ENCODE peak calls at places on chromosomes 7 and 10, in ten cellular contexts. One of them, this sample, is unnamed.

GRCh38 chr7:71131256-71131752 is 640 bp upstream of the GALNT17 start:
- DNase-seq in HL-60: no peak
- DNase-seq in testis: peak; percentile 83
- DNase-seq in fibroblast of lung: peak; percentile 44
- DNase-seq in fibroblast of pulmonary artery: no peak
- DNase-seq in OCI-LY7: no peak
- DNase-seq in upper lobe of right lung: peak; percentile 67
- DNase-seq in left ventricle myocardium inferior: peak; percentile 33
- DNase-seq in heart right ventricle: peak; percentile 27
- DNase-seq in CD8-positive, alpha-beta T cell: no peak
- DNase-seq in this sample: no peak

GRCh38 chr10:8173243-8173865 is 118.9 kb downstream of the GATA3 start:
- DNase-seq in CD8-positive, alpha-beta T cell: no peak
- DNase-seq in testis: no peak
- DNase-seq in left ventricle myocardium inferior: no peak
- DNase-seq in OCI-LY7: no peak
- DNase-seq in fibroblast of pulmonary artery: no peak
- DNase-seq in fibroblast of lung: no peak
- DNase-seq in heart right ventricle: no peak
- DNase-seq in upper lobe of right lung: no peak
- DNase-seq in HL-60: no peak
- DNase-seq in this sample: no peak

GRCh38 chr7:69803699-69804516 is 205.6 kb downstream of the AUTS2 start:
- DNase-seq in upper lobe of right lung: no peak
- DNase-seq in fibroblast of lung: no peak
- DNase-seq in CD8-positive, alpha-beta T cell: no peak
- DNase-seq in fibroblast of pulmonary artery: no peak
- DNase-seq in left ventricle myocardium inferior: no peak
- DNase-seq in testis: no peak
- DNase-seq in HL-60: no peak
- DNase-seq in heart right ventricle: no peak
- DNase-seq in OCI-LY7: peak; percentile 76
- DNase-seq in this sample: no peak

GRCh38 chr10:26665080-26666048 is 32.1 kb upstream of the PDSS1 start:
- DNase-seq in upper lobe of right lung: no peak
- DNase-seq in testis: no peak
- DNase-seq in CD8-positive, alpha-beta T cell: no peak
- DNase-seq in OCI-LY7: no peak
- DNase-seq in heart right ventricle: no peak
- DNase-seq in left ventricle myocardium inferior: no peak
- DNase-seq in HL-60: no peak
- DNase-seq in fibroblast of lung: no peak
- DNase-seq in fibroblast of pulmonary artery: no peak
- DNase-seq in this sample: no peak

GRCh38 chr10:25300073-25300472 is 125.3 kb downstream of the GPR158 start:
- DNase-seq in testis: no peak
- DNase-seq in left ventricle myocardium inferior: no peak
- DNase-seq in OCI-LY7: no peak
- DNase-seq in CD8-positive, alpha-beta T cell: no peak
- DNase-seq in heart right ventricle: no peak
- DNase-seq in fibroblast of pulmonary artery: no peak
- DNase-seq in HL-60: no peak
- DNase-seq in upper lobe of right lung: no peak
- DNase-seq in fibroblast of lung: no peak
- DNase-seq in this sample: no peak

GRCh38 chr7:5469375-5470166 is 45.9 kb upstream of the TNRC18 start:
- DNase-seq in fibroblast of lung: no peak
- DNase-seq in testis: no peak
- DNase-seq in HL-60: no peak
- DNase-seq in left ventricle myocardium inferior: no peak
- DNase-seq in CD8-positive, alpha-beta T cell: no peak
- DNase-seq in heart right ventricle: no peak
- DNase-seq in upper lobe of right lung: no peak
- DNase-seq in fibroblast of pulmonary artery: no peak
- DNase-seq in OCI-LY7: no peak
- DNase-seq in this sample: no peak

GRCh38 chr7:100171087-100171681 is 2.8 kb upstream of the GAL3ST4 start:
- DNase-seq in testis: peak; percentile 33
- DNase-seq in fibroblast of pulmonary artery: no peak
- DNase-seq in OCI-LY7: peak; percentile 38
- DNase-seq in left ventricle myocardium inferior: no peak
- DNase-seq in upper lobe of right lung: peak; percentile 67
- DNase-seq in fibroblast of lung: no peak
- DNase-seq in heart right ventricle: no peak
- DNase-seq in CD8-positive, alpha-beta T cell: peak; percentile 38
- DNase-seq in HL-60: no peak
- DNase-seq in this sample: no peak

GRCh38 chr7:127786184-127786583 is 134.2 kb downstream of the SND1 start:
- DNase-seq in upper lobe of right lung: no peak
- DNase-seq in CD8-positive, alpha-beta T cell: no peak
- DNase-seq in fibroblast of lung: peak; percentile 72
- DNase-seq in left ventricle myocardium inferior: no peak
- DNase-seq in fibroblast of pulmonary artery: peak; percentile 52
- DNase-seq in OCI-LY7: no peak
- DNase-seq in testis: no peak
- DNase-seq in HL-60: no peak
- DNase-seq in heart right ventricle: no peak
- DNase-seq in this sample: no peak

GRCh38 chr10:2968401-2968800 is 98.9 kb upstream of the PFKP start:
- DNase-seq in HL-60: no peak
- DNase-seq in fibroblast of lung: peak; percentile 89
- DNase-seq in fibroblast of pulmonary artery: no peak
- DNase-seq in CD8-positive, alpha-beta T cell: no peak
- DNase-seq in OCI-LY7: no peak
- DNase-seq in upper lobe of right lung: no peak
- DNase-seq in testis: no peak
- DNase-seq in heart right ventricle: no peak
- DNase-seq in left ventricle myocardium inferior: no peak
- DNase-seq in this sample: peak; percentile 63

GRCh38 chr10:112446055-112446854 is 459 bp downstream of the ZDHHC6 start:
- DNase-seq in testis: no peak
- DNase-seq in left ventricle myocardium inferior: no peak
- DNase-seq in fibroblast of pulmonary artery: peak; percentile 15
- DNase-seq in upper lobe of right lung: no peak
- DNase-seq in OCI-LY7: peak; percentile 8
- DNase-seq in fibroblast of lung: peak; percentile 37
- DNase-seq in CD8-positive, alpha-beta T cell: no peak
- DNase-seq in HL-60: no peak
- DNase-seq in heart right ventricle: no peak
- DNase-seq in this sample: no peak

GRCh38 chr7:11831727-11832495 is at the start of gene THSD7A:
- DNase-seq in fibroblast of lung: peak; percentile 66
- DNase-seq in HL-60: no peak
- DNase-seq in OCI-LY7: no peak
- DNase-seq in left ventricle myocardium inferior: peak; percentile 42
- DNase-seq in testis: peak; percentile 37
- DNase-seq in CD8-positive, alpha-beta T cell: no peak
- DNase-seq in fibroblast of pulmonary artery: peak; percentile 65
- DNase-seq in upper lobe of right lung: peak; percentile 81
- DNase-seq in heart right ventricle: peak; percentile 23
- DNase-seq in this sample: peak; percentile 36

GRCh38 chr7:151091431-151091830 is 5.2 kb downstream of the AGAP3 start:
- DNase-seq in left ventricle myocardium inferior: no peak
- DNase-seq in OCI-LY7: peak; percentile 42
- DNase-seq in upper lobe of right lung: no peak
- DNase-seq in fibroblast of lung: no peak
- DNase-seq in fibroblast of pulmonary artery: no peak
- DNase-seq in heart right ventricle: no peak
- DNase-seq in HL-60: no peak
- DNase-seq in testis: no peak
- DNase-seq in CD8-positive, alpha-beta T cell: no peak
- DNase-seq in this sample: peak; percentile 34

GRCh38 chr7:79282051-79282694 is 171.3 kb downstream of the MAGI2 start:
- DNase-seq in fibroblast of lung: peak; percentile 71
- DNase-seq in OCI-LY7: no peak
- DNase-seq in heart right ventricle: peak; percentile 6
- DNase-seq in testis: peak; percentile 33
- DNase-seq in HL-60: no peak
- DNase-seq in upper lobe of right lung: no peak
- DNase-seq in CD8-positive, alpha-beta T cell: no peak
- DNase-seq in fibroblast of pulmonary artery: peak; percentile 81
- DNase-seq in left ventricle myocardium inferior: no peak
- DNase-seq in this sample: peak; percentile 91

GRCh38 chr7:128042027-128042426 is 10.8 kb upstream of the LRRC4 start:
- DNase-seq in upper lobe of right lung: no peak
- DNase-seq in left ventricle myocardium inferior: no peak
- DNase-seq in fibroblast of pulmonary artery: no peak
- DNase-seq in CD8-positive, alpha-beta T cell: no peak
- DNase-seq in OCI-LY7: no peak
- DNase-seq in HL-60: no peak
- DNase-seq in heart right ventricle: no peak
- DNase-seq in testis: no peak
- DNase-seq in fibroblast of lung: no peak
- DNase-seq in this sample: no peak

GRCh38 chr7:103796296-103796962 is 193.0 kb downstream of the RELN start:
- DNase-seq in fibroblast of lung: no peak
- DNase-seq in fibroblast of pulmonary artery: no peak
- DNase-seq in heart right ventricle: no peak
- DNase-seq in HL-60: no peak
- DNase-seq in CD8-positive, alpha-beta T cell: no peak
- DNase-seq in testis: no peak
- DNase-seq in left ventricle myocardium inferior: no peak
- DNase-seq in upper lobe of right lung: no peak
- DNase-seq in OCI-LY7: no peak
- DNase-seq in this sample: no peak

GRCh38 chr7:7134036-7134435 is 48.3 kb upstream of the C1GALT1 start:
- DNase-seq in testis: no peak
- DNase-seq in fibroblast of lung: no peak
- DNase-seq in upper lobe of right lung: no peak
- DNase-seq in CD8-positive, alpha-beta T cell: no peak
- DNase-seq in heart right ventricle: no peak
- DNase-seq in left ventricle myocardium inferior: no peak
- DNase-seq in fibroblast of pulmonary artery: no peak
- DNase-seq in OCI-LY7: no peak
- DNase-seq in HL-60: no peak
- DNase-seq in this sample: no peak

GRCh38 chr10:79241629-79241989 is 105.7 kb upstream of the PPIF start:
- DNase-seq in left ventricle myocardium inferior: no peak
- DNase-seq in upper lobe of right lung: no peak
- DNase-seq in testis: no peak
- DNase-seq in CD8-positive, alpha-beta T cell: no peak
- DNase-seq in OCI-LY7: no peak
- DNase-seq in HL-60: no peak
- DNase-seq in heart right ventricle: no peak
- DNase-seq in fibroblast of pulmonary artery: no peak
- DNase-seq in fibroblast of lung: no peak
- DNase-seq in this sample: no peak
- H3K4me3 ChIP-seq in left ventricle myocardium inferior: peak overlapping the region; percentile 70
- H3K4me3 ChIP-seq in upper lobe of right lung: peak overlapping the region; percentile 58
- H3K4me3 ChIP-seq in testis: no peak overlapping the region
- H3K4me3 ChIP-seq in CD8-positive, alpha-beta T cell: peak overlapping the region; percentile 26
- H3K4me3 ChIP-seq in OCI-LY7: peak overlapping the region; percentile 76
- H3K4me3 ChIP-seq in HL-60: peak overlapping the region; percentile 54
- H3K4me3 ChIP-seq in heart right ventricle: peak overlapping the region; percentile 69
- H3K4me3 ChIP-seq in fibroblast of pulmonary artery: no peak overlapping the region
- H3K4me3 ChIP-seq in fibroblast of lung: no peak overlapping the region
- H3K4me3 ChIP-seq in this sample: peak overlapping the region; percentile 56

DNA sequence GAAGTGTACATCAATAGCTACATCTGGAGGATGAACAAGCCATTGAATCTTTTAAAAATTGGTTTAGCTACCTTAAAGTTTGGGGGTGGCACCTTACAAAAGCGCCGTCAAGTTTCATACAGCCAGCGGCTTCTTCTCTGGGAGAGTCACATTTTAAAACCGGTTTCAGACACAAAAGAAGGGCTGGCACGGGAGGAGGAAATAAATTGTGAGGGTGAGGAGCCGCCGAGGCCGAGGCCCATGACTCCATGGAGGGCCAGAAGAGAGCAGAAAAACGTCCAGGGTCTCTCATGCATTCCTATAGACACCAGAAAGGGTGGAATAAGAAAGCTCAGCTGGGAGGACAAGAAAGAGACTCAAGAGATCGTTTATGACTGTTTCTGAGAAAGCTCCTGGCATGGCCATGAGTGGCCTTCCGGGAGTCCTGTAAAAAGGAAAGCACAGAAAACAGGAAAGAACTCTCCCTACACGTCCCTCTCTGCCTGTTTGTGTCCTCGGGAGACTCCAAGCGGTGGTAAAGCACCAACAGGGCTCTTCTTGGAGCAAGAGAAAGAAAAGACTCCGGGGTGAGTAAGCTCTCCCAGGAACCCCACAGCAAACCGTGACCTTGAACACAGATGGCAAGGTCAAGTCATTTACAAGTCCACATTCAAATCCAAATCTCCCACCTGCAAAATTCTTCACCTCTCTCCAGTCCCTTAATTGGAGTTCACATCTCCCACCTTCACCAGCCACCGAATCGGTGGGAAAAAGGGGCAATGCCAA is 1.8 kb downstream of the FRAT2 start:
- DNase-seq in heart right ventricle: peak; percentile 62
- DNase-seq in HL-60: peak; percentile 58
- DNase-seq in left ventricle myocardium inferior: no peak
- DNase-seq in fibroblast of pulmonary artery: peak; percentile 85
- DNase-seq in fibroblast of lung: peak; percentile 77
- DNase-seq in OCI-LY7: no peak
- DNase-seq in upper lobe of right lung: no peak
- DNase-seq in CD8-positive, alpha-beta T cell: no peak
- DNase-seq in testis: peak; percentile 80
- DNase-seq in this sample: peak; percentile 88
- TF ChIP-seq CTCF in heart right ventricle: peak; percentile 57
- TF ChIP-seq CTCF in HL-60: no peak
- TF ChIP-seq CTCF in left ventricle myocardium inferior: peak; percentile 41
- TF ChIP-seq CTCF in fibroblast of pulmonary artery: peak; percentile 54
- TF ChIP-seq CTCF in fibroblast of lung: peak; percentile 45
- TF ChIP-seq CTCF in OCI-LY7: no peak
- TF ChIP-seq CTCF in upper lobe of right lung: peak; percentile 24
- TF ChIP-seq CTCF in CD8-positive, alpha-beta T cell: no peak
- TF ChIP-seq CTCF in testis: no peak
- TF ChIP-seq CTCF in this sample: peak; percentile 55

GRCh38 chr10:86402283-86402931 is 35.8 kb upstream of the GRID1 start:
- DNase-seq in OCI-LY7: no peak
- DNase-seq in left ventricle myocardium inferior: no peak
- DNase-seq in fibroblast of lung: peak; percentile 65
- DNase-seq in upper lobe of right lung: no peak
- DNase-seq in HL-60: no peak
- DNase-seq in testis: peak; percentile 34
- DNase-seq in heart right ventricle: no peak
- DNase-seq in fibroblast of pulmonary artery: no peak
- DNase-seq in CD8-positive, alpha-beta T cell: no peak
- DNase-seq in this sample: peak; percentile 3
- H3K4me3 ChIP-seq in OCI-LY7: peak overlapping the region; percentile 82
- H3K4me3 ChIP-seq in left ventricle myocardium inferior: peak overlapping the region; percentile 23
- H3K4me3 ChIP-seq in fibroblast of lung: no peak overlapping the region
- H3K4me3 ChIP-seq in upper lobe of right lung: no peak overlapping the region
- H3K4me3 ChIP-seq in HL-60: no peak overlapping the region
- H3K4me3 ChIP-seq in testis: peak overlapping the region; percentile 6
- H3K4me3 ChIP-seq in heart right ventricle: no peak overlapping the region
- H3K4me3 ChIP-seq in fibroblast of pulmonary artery: no peak overlapping the region
- H3K4me3 ChIP-seq in CD8-positive, alpha-beta T cell: no peak overlapping the region
- H3K4me3 ChIP-seq in this sample: no peak overlapping the region

DNA sequence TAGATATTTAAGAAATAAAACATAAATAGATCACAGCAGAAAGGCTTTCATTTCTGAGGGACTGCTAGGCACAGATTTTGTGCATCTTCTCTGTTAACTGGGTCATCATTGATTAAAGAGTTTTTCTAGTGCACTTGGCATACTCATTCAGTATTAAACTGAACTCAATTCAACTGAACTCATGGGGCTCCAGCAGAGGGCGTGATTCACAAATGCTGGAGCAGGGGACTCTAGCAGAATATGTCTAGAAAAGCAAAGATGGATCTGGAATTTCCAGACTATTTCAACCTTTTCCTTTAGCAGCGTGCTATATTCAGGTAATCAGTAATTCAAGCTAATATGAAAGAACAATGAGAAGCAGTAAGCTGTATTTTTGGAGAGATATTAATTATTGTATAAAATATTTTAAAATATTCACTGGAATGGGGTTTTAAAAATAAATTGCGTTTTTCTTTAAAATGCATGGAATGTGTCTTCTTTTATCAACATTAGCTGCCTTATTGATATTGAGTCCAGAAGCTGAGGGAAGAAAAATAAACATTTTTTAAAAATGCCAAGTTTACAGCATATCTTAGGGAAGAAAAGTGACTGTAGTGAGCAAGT is 296.8 kb upstream of the CACNA2D1 start:
- DNase-seq in left ventricle myocardium inferior: no peak
- DNase-seq in fibroblast of pulmonary artery: peak; percentile 72
- DNase-seq in HL-60: no peak
- DNase-seq in CD8-positive, alpha-beta T cell: no peak
- DNase-seq in heart right ventricle: peak; percentile 11
- DNase-seq in upper lobe of right lung: no peak
- DNase-seq in OCI-LY7: peak; percentile 56
- DNase-seq in fibroblast of lung: peak; percentile 55
- DNase-seq in testis: peak; percentile 77
- DNase-seq in this sample: peak; percentile 55
- TF ChIP-seq CTCF in left ventricle myocardium inferior: peak; percentile 55
- TF ChIP-seq CTCF in fibroblast of pulmonary artery: peak; percentile 87
- TF ChIP-seq CTCF in HL-60: peak; percentile 30
- TF ChIP-seq CTCF in CD8-positive, alpha-beta T cell: no peak
- TF ChIP-seq CTCF in heart right ventricle: peak; percentile 36
- TF ChIP-seq CTCF in upper lobe of right lung: peak; percentile 44
- TF ChIP-seq CTCF in OCI-LY7: peak; percentile 81
- TF ChIP-seq CTCF in fibroblast of lung: peak; percentile 84
- TF ChIP-seq CTCF in testis: peak; percentile 27
- TF ChIP-seq CTCF in this sample: peak; percentile 80

This sample was measured in fibroblast of villous mesenchyme.